ENCODE peak calls at places on chromosome 4, in six cellular contexts. W is stomach; H is nephron progenitor cell; R is stimulated activated CD8-positive, alpha-beta memory T cell treated with anti-CD3 and anti-CD28 coated beads, Interleukin-7, amount 100 ng/mL, for 24 hours; N is NAMALWA; K is AG09309. U is an unnamed sample.
A peak's percentile ranks its signal among the peaks of the same experiment; 100 is the strongest.

GRCh38 chr4:61437923-61438322 is 237.8 kb downstream of the ADGRL3 start:
- DNase-seq in W (no peak), H (no peak), R (no peak), N (no peak), K (no peak), U (no peak)

GRCh38 chr4:8238515-8239053 is 31.0 kb upstream of the HTRA3 start:
- DNase-seq in W (no peak), H (peak; percentile 68), R (no peak), N (peak; percentile 51), K (no peak), U (no peak)

GRCh38 chr4:89307446-89308160 is at the start of gene GPRIN3:
- DNase-seq in W (peak; percentile 61), H (peak; percentile 80), R (no peak), N (no peak), K (no peak), U (no peak)

GRCh38 chr4:135575041-135575440 is 1373.5 kb upstream of the PABPC4L start:
- DNase-seq in W (no peak), H (no peak), R (no peak), N (no peak), K (no peak), U (no peak)

GRCh38 chr4:141077611-141078225 is 55.6 kb downstream of the RNF150 start:
- DNase-seq in W (no peak), H (no peak), R (no peak), N (no peak), K (no peak), U (no peak)

GRCh38 chr4:88858752-88859151 is 161.1 kb upstream of the NAP1L5 start:
- DNase-seq in W (no peak), H (no peak), R (no peak), N (peak; percentile 55), K (no peak), U (no peak)

GRCh38 chr4:47531241-47531953 is 46.3 kb downstream of the ATP10D start:
- DNase-seq in W (peak; percentile 29), H (no peak), R (no peak), N (no peak), K (no peak), U (peak; percentile 93)

GRCh38 chr4:92184566-92184965 is 119.2 kb upstream of the GRID2 start:
- DNase-seq in W (no peak), H (no peak), R (no peak), N (no peak), K (no peak), U (no peak)

GRCh38 chr4:88803600-88804096 is 106.0 kb upstream of the NAP1L5 start:
- DNase-seq in W (no peak), H (no peak), R (no peak), N (no peak), K (peak; percentile 87), U (no peak)

GRCh38 chr4:80014531-80014930 is 58.5 kb downstream of the ANTXR2 start:
- DNase-seq in W (no peak), H (no peak), R (no peak), N (no peak), K (no peak), U (no peak)

GRCh38 chr4:156824451-156825060 is 147.0 kb downstream of the PDGFC start:
- DNase-seq in W (no peak), H (no peak), R (no peak), N (no peak), K (no peak), U (no peak)

GRCh38 chr4:109025471-109026076 is 262.7 kb upstream of the ETNPPL start:
- DNase-seq in W (no peak), H (no peak), R (no peak), N (no peak), K (no peak), U (no peak)

GRCh38 chr4:104490770-104491395 is 3.8 kb downstream of the CXXC4 start:
- DNase-seq in W (peak; percentile 65), H (peak; percentile 80), R (no peak), N (peak; percentile 7), K (no peak), U (peak; percentile 84)

GRCh38 chr4:4343038-4343437 is 43.9 kb upstream of the NSG1 start:
- DNase-seq in W (no peak), H (no peak), R (no peak), N (peak; percentile 25), K (no peak), U (no peak)

GRCh38 chr4:17168571-17168970 is 270.1 kb upstream of the LDB2 start:
- DNase-seq in W (no peak), H (no peak), R (no peak), N (no peak), K (peak; percentile 37), U (peak; percentile 7)

GRCh38 chr4:49032440-49033161 is 46.5 kb downstream of the CWH43 start:
- DNase-seq in W (no peak), H (no peak), R (no peak), N (peak; percentile 62), K (no peak), U (peak; percentile 21)

GRCh38 chr4:155419266-155419665 is 42.5 kb upstream of the MAP9 start:
- DNase-seq in W (no peak), H (no peak), R (no peak), N (no peak), K (no peak), U (peak; percentile 37)

U was measured in kidney glomerular epithelial cell.